ENCODE peak calls at places on chromosomes 7 and 10, in seven cellular contexts. H, V, O, G, J, M and F are unnamed samples.

GRCh38 chr10:78028438-78029293 is 649 bp downstream of the POLR3A start:
- DNase-seq in M (no peak), V (peak), H (no peak), O (no peak), G (peak), J (peak), F (no peak)

GRCh38 chr10:23439452-23439919 is 611 bp downstream of the OTUD1 start:
- DNase-seq in H (peak), J (no peak), M (no peak), V (peak), O (peak), G (no peak), F (no peak)

GRCh38 chr10:127398140-127398966 is 150.8 kb upstream of the NPS start:
- DNase-seq in H (no peak), G (peak), O (peak), M (no peak), V (peak), J (no peak), F (no peak)

GRCh38 chr7:101620395-101620794 is 8.7 kb downstream of the MYL10 start:
- DNase-seq in J (no peak), M (no peak), V (no peak), O (no peak), H (no peak), G (no peak), F (no peak)

GRCh38 chr10:110357252-110357780 is 52.6 kb upstream of the SMNDC1 start:
- DNase-seq in G (peak), J (no peak), V (peak), H (peak), O (peak), M (no peak), F (no peak)

GRCh38 chr7:44867073-44867990 is 18.0 kb downstream of the PURB start:
- DNase-seq in J (no peak), V (peak), M (no peak), H (no peak), O (peak), G (peak), F (no peak)

GRCh38 chr10:14016011-14016536 is 314.6 kb downstream of the FRMD4A start:
- DNase-seq in M (peak), O (no peak), J (peak), G (no peak), H (no peak), V (peak), F (no peak)

GRCh38 chr10:44965651-44966097 is 6.1 kb downstream of the RASSF4 start:
- DNase-seq in H (no peak), J (peak), O (no peak), G (no peak), M (peak), V (no peak), F (no peak)

GRCh38 chr10:12965571-12965970 is 35.9 kb downstream of the CCDC3 start:
- DNase-seq in H (no peak), M (no peak), V (no peak), O (no peak), J (no peak), G (peak), F (no peak)

GRCh38 chr7:44995555-44996493 is 4.2 kb upstream of the CCM2 start:
- DNase-seq in H (no peak), O (no peak), J (no peak), M (no peak), V (no peak), G (no peak), F (no peak)

GRCh38 chr10:77458986-77459590 is 178.5 kb downstream of the KCNMA1 start:
- DNase-seq in M (no peak), V (no peak), O (no peak), H (no peak), J (no peak), G (peak), F (no peak)

GRCh38 chr10:7354330-7355047 is 56.3 kb downstream of the SFMBT2 start:
- DNase-seq in O (no peak), M (no peak), V (peak), H (no peak), G (peak), J (no peak), F (no peak)